ENCODE peak calls at places on chromosomes 2 and 18, in nine cellular contexts. L is astrocyte of the spinal cord; U is A549; I is AG04450; J is CD8-positive, alpha-beta memory T cell; Y is keratinocyte; M is cardiac fibroblast; O is GM06990; F is fibroblast of the aortic adventitia. H is an unnamed sample.
A peak's percentile ranks its signal among the peaks of the same experiment; 100 is the strongest.

GRCh38 chr2:207092803-207093202 is 72.9 kb downstream of the KLF7 start:
- DNase-seq in L (no peak), U (no peak), I (no peak), J (no peak), Y (no peak), M (peak; percentile 29), O (no peak), F (no peak), H (no peak)

GRCh38 chr2:224163573-224164307 is 124.7 kb upstream of the SERPINE2 start:
- DNase-seq in L (peak; percentile 61), U (no peak), I (peak; percentile 11), J (no peak), Y (no peak), M (peak; percentile 54), O (no peak), F (peak; percentile 99), H (no peak)

GRCh38 chr2:121866789-121867188 is 111.3 kb downstream of the TSN start:
- DNase-seq in L (no peak), U (no peak), I (no peak), J (no peak), Y (no peak), M (no peak), O (no peak), F (no peak), H (no peak)

GRCh38 chr2:85409719-85410583 is at the start of gene CAPG:
- DNase-seq in L (no peak), U (no peak), I (no peak), J (no peak), Y (no peak), M (no peak), O (peak; percentile 73), F (no peak), H (no peak)

GRCh38 chr18:69947361-69948106 is at the start of gene CD226:
- DNase-seq in L (no peak), U (no peak), I (no peak), J (no peak), Y (no peak), M (no peak), O (peak; percentile 52), F (no peak), H (peak; percentile 87)

GRCh38 chr2:148861367-148861766 is 13.7 kb upstream of the KIF5C start:
- DNase-seq in L (no peak), U (no peak), I (no peak), J (no peak), Y (no peak), M (no peak), O (no peak), F (no peak), H (no peak)

GRCh38 chr2:11889854-11890253 is 143.4 kb downstream of the LPIN1 start:
- DNase-seq in L (no peak), U (no peak), I (no peak), J (no peak), Y (no peak), M (no peak), O (no peak), F (no peak), H (no peak)

GRCh38 chr2:3299130-3299529 is 78.5 kb downstream of the EIPR1 start:
- DNase-seq in L (no peak), U (no peak), I (no peak), J (no peak), Y (no peak), M (no peak), O (no peak), F (no peak), H (no peak)

GRCh38 chr18:32378705-32379104 is 92.0 kb downstream of the GAREM1 start:
- DNase-seq in L (peak; percentile 38), U (no peak), I (no peak), J (no peak), Y (no peak), M (peak; percentile 76), O (no peak), F (peak; percentile 78), H (no peak)

GRCh38 chr2:140814141-140814540 is 1316.7 kb downstream of the LRP1B start:
- DNase-seq in L (no peak), U (no peak), I (no peak), J (no peak), Y (no peak), M (no peak), O (no peak), F (no peak), H (no peak)

GRCh38 chr18:50560681-50561629 is 1.1 kb downstream of the MAPK4 start:
- DNase-seq in L (no peak), U (no peak), I (no peak), J (no peak), Y (no peak), M (no peak), O (no peak), F (no peak), H (no peak)

GRCh38 chr18:71485578-71485977 is 1058.6 kb downstream of the CBLN2 start:
- DNase-seq in L (peak; percentile 72), U (no peak), I (no peak), J (no peak), Y (no peak), M (no peak), O (no peak), F (peak; percentile 82), H (no peak)

GRCh38 chr2:238239552-238239871 is 326 bp downstream of the HES6 start:
- DNase-seq in L (no peak), U (no peak), I (no peak), J (peak; percentile 59), Y (no peak), M (no peak), O (no peak), F (no peak), H (no peak)

GRCh38 chr2:11102956-11103860 is 52.1 kb upstream of the SLC66A3 start:
- DNase-seq in L (no peak), U (no peak), I (no peak), J (no peak), Y (no peak), M (no peak), O (no peak), F (no peak), H (no peak)

GRCh38 chr2:39247512-39247911 is 3.7 kb upstream of the CDKL4 start:
- DNase-seq in L (no peak), U (no peak), I (no peak), J (no peak), Y (no peak), M (no peak), O (no peak), F (no peak), H (no peak)

GRCh38 chr2:201860541-201861154 is 54.3 kb downstream of the CDK15 start:
- DNase-seq in L (peak; percentile 88), U (peak; percentile 65), I (peak; percentile 83), J (peak; percentile 47), Y (peak; percentile 19), M (peak; percentile 85), O (no peak), F (peak; percentile 90), H (peak; percentile 54)

GRCh38 chr2:230885467-230886130 is 20.9 kb downstream of the ITM2C start:
- DNase-seq in L (peak; percentile 77), U (no peak), I (peak; percentile 33), J (no peak), Y (no peak), M (peak; percentile 73), O (no peak), F (peak; percentile 46), H (peak; percentile 74)

GRCh38 chr2:46849080-46849715 is 66.4 kb downstream of the MCFD2 start:
- DNase-seq in L (peak; percentile 72), U (peak; percentile 78), I (no peak), J (no peak), Y (no peak), M (peak; percentile 70), O (no peak), F (peak; percentile 94), H (no peak)

GRCh38 chr2:149473538-149473937 is 114.0 kb downstream of the MMADHC start:
- DNase-seq in L (no peak), U (no peak), I (no peak), J (no peak), Y (no peak), M (no peak), O (no peak), F (no peak), H (no peak)

DNA sequence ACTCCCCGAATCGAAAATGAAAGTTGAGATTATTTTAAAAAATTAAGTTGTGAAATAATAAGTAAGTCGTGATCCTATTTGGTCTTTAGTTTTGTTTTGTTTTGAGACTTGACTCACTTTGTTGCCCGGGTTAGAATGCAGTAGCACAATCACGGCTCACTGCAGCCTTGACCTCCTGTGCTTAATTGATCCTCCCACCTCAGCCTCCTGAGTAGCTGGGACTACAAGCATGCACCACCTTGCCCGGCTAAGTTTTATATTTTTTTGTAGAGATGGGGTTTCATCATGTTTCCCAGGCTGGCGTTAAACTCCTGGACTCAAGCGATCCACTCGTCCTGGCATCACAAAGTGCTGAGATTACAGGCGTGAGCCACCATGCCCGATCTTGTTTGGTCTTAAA is 326.2 kb downstream of the MYCN start:
- DNase-seq in L (no peak), U (no peak), I (no peak), J (no peak), Y (no peak), M (no peak), O (no peak), F (no peak), H (no peak)
- H3K4me3 ChIP-seq in L (no peak overlapping the region), U (no peak overlapping the region), I (no peak overlapping the region), J (no peak overlapping the region), Y (no peak overlapping the region), M (no peak overlapping the region), O (no peak overlapping the region), F (no peak overlapping the region), H (no peak overlapping the region)

DNA sequence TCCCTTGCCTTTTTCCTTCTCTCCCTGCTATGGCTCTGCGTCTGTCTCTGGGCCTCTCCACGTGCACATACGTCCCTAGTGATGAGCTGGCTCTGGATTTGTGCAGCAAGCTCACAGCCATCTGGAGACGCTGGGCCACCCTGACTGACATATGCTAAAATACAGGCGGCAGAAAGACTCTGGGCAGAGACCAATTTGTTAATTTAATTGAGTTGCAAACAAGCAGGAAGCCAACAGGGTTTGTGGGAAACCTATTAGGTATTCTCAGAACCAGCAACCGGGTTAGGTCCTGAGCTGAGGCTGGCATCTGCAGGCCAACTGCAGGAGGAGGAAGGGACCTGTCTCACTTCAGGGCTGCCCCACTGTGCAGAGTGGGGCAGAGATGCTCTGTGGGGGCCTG is 53.5 kb upstream of the SMAD2 start:
- DNase-seq in L (no peak), U (no peak), I (no peak), J (no peak), Y (no peak), M (no peak), O (no peak), F (no peak), H (no peak)
- H3K4me3 ChIP-seq in L (no peak overlapping the region), U (no peak overlapping the region), I (no peak overlapping the region), J (no peak overlapping the region), Y (no peak overlapping the region), M (no peak overlapping the region), O (no peak overlapping the region), F (no peak overlapping the region), H (no peak overlapping the region)

GRCh38 chr2:241638940-241639339 is 1.4 kb downstream of the ATG4B start:
- DNase-seq in L (no peak), U (no peak), I (no peak), J (no peak), Y (no peak), M (no peak), O (no peak), F (no peak), H (no peak)
- H3K4me3 ChIP-seq in L (no peak overlapping the region), U (peak overlapping the region; percentile 88), I (peak overlapping the region; percentile 27), J (peak overlapping the region; percentile 91), Y (peak overlapping the region; percentile 86), M (peak overlapping the region; percentile 17), O (no peak overlapping the region), F (peak overlapping the region; percentile 38), H (peak overlapping the region; percentile 82)

DNA sequence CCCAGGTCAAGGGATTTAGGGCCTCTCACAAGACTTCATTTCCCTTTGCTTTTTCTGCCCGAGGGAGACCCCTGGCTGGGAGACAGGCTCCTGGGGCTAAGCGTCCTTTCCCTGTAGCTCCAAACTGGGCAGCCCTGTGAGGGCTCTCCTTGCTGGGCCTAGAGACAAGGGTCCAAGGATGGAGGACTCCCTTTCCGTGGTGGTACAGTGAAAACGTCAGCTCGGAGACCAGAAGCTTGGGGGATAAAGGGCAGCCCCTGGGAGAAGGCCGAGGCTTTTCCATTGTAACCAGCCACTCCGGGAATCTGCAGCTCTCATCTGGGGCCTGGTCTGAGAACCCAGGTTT is 2.3 kb downstream of the SIX2 start:
- DNase-seq in L (no peak), U (no peak), I (no peak), J (no peak), Y (no peak), M (no peak), O (no peak), F (no peak), H (no peak)
- H3K4me3 ChIP-seq in L (peak overlapping the region; percentile 42), U (no peak overlapping the region), I (no peak overlapping the region), J (no peak overlapping the region), Y (no peak overlapping the region), M (peak overlapping the region; percentile 63), O (no peak overlapping the region), F (no peak overlapping the region), H (no peak overlapping the region)

H was measured in Jurkat, Clone E6-1.